ENCODE peak calls at places on chromosomes 6 and 20, in six cellular contexts. K is HepG2, Q is K562, Z is GM12892, V is H1, H is GM12878. X is an unnamed sample.

GRCh38 chr6:34928220-34928619 is 39.2 kb downstream of the ANKS1A start:
- DNase-seq in K (no peak), Q (no peak), Z (no peak), V (no peak), H (no peak), X (no peak)

GRCh38 chr20:400451-401275 is 7.4 kb upstream of the RBCK1 start:
- DNase-seq in K (no peak), Q (peak), Z (no peak), V (no peak), H (no peak), X (no peak)

GRCh38 chr6:27374824-27375612 is 13.5 kb upstream of the ZNF391 start:
- DNase-seq in K (peak), Q (peak), Z (peak), V (peak), H (no peak), X (peak)

GRCh38 chr6:36350681-36351091 is 14.0 kb upstream of the BNIP5 start:
- DNase-seq in K (no peak), Q (peak), Z (no peak), V (no peak), H (no peak), X (no peak)

GRCh38 chr20:54219751-54220426 is 12.0 kb downstream of the PFDN4 start:
- DNase-seq in K (peak), Q (peak), Z (no peak), V (no peak), H (no peak), X (no peak)

GRCh38 chr6:141634269-141634668 is 498.5 kb upstream of the GJE1 start:
- DNase-seq in K (no peak), Q (no peak), Z (no peak), V (no peak), H (no peak), X (no peak)

GRCh38 chr20:7608246-7608645 is 332.0 kb downstream of the HAO1 start:
- DNase-seq in K (no peak), Q (no peak), Z (no peak), V (no peak), H (no peak), X (no peak)

GRCh38 chr20:56909918-56910714 is 281.0 kb downstream of the TFAP2C start:
- DNase-seq in K (no peak), Q (no peak), Z (no peak), V (no peak), H (no peak), X (no peak)

GRCh38 chr6:46199387-46199786 is 28.6 kb upstream of the ENPP5 start:
- DNase-seq in K (no peak), Q (no peak), Z (no peak), V (no peak), H (no peak), X (no peak)

GRCh38 chr6:7541175-7542064 is at the start of gene DSP:
- DNase-seq in K (peak), Q (peak), Z (peak), V (peak), H (no peak), X (peak)

GRCh38 chr20:18663932-18664331 is 76.1 kb downstream of the DTD1 start:
- DNase-seq in K (no peak), Q (no peak), Z (no peak), V (no peak), H (no peak), X (no peak)

GRCh38 chr6:37640776-37641395 is 56.8 kb downstream of the MDGA1 start:
- DNase-seq in K (no peak), Q (no peak), Z (no peak), V (no peak), H (no peak), X (no peak)

GRCh38 chr6:57284056-57284455 is 33.4 kb upstream of the PRIM2 start:
- DNase-seq in K (no peak), Q (no peak), Z (no peak), V (no peak), H (no peak), X (no peak)

GRCh38 chr6:130326496-130326895 is 39.3 kb upstream of the TMEM200A start:
- DNase-seq in K (no peak), Q (no peak), Z (no peak), V (no peak), H (no peak), X (no peak)

GRCh38 chr6:99390896-99391295 is 3.1 kb downstream of the COQ3 start:
- DNase-seq in K (no peak), Q (no peak), Z (no peak), V (no peak), H (no peak), X (no peak)

GRCh38 chr20:45545754-45546453 is 1.3 kb downstream of the EPPIN start:
- DNase-seq in K (peak), Q (peak), Z (no peak), V (no peak), H (no peak), X (no peak)

GRCh38 chr20:51042064-51042463 is 19.2 kb upstream of the KCNG1 start:
- DNase-seq in K (no peak), Q (no peak), Z (no peak), V (no peak), H (no peak), X (no peak)

GRCh38 chr6:7152467-7152866 is 44.7 kb downstream of the RREB1 start:
- DNase-seq in K (no peak), Q (peak), Z (no peak), V (no peak), H (no peak), X (no peak)

GRCh38 chr20:53652090-53652858 is 58.6 kb upstream of the ZNF217 start:
- DNase-seq in K (peak), Q (peak), Z (no peak), V (no peak), H (peak), X (no peak)

GRCh38 chr6:36746251-36746650 is 48.6 kb downstream of the RAB44 start:
- DNase-seq in K (no peak), Q (no peak), Z (no peak), V (no peak), H (no peak), X (no peak)

GRCh38 chr20:20946122-20946759 is 159.9 kb downstream of the LINC00237 start:
- DNase-seq in K (no peak), Q (peak), Z (no peak), V (no peak), H (no peak), X (no peak)

GRCh38 chr6:107185570-107185969 is 70.3 kb upstream of the BEND3 start:
- DNase-seq in K (peak), Q (peak), Z (no peak), V (no peak), H (no peak), X (no peak)

GRCh38 chr6:41581381-41581991 is 35.3 kb downstream of the FOXP4 start:
- DNase-seq in K (no peak), Q (no peak), Z (no peak), V (no peak), H (no peak), X (no peak)
- TF ChIP-seq POLR2AphosphoS5 in K (no peak), Q (no peak), Z (no peak), V (no peak), H (no peak), X (no peak)

GRCh38 chr20:63553251-63553932 is 567 bp upstream of the FNDC11 start:
- DNase-seq in K (peak), Q (peak), Z (peak), V (peak), H (peak), X (peak)

GRCh38 chr20:63552481-63553249 is 1.3 kb upstream of the FNDC11 start:
- DNase-seq in K (no peak), Q (peak), Z (no peak), V (peak), H (peak), X (peak)

GRCh38 chr20:63554361-63555278 is 661 bp downstream of the FNDC11 start:
- DNase-seq in K (no peak), Q (no peak), Z (no peak), V (no peak), H (no peak), X (no peak)

GRCh38 chr20:63555661-63556381 is 1.9 kb downstream of the FNDC11 start:
- DNase-seq in K (no peak), Q (no peak), Z (no peak), V (no peak), H (no peak), X (no peak)

GRCh38 chr20:63553933-63554290 is at the start of gene FNDC11:
- DNase-seq in K (no peak), Q (peak), Z (no peak), V (no peak), H (no peak), X (no peak)
- TF ChIP-seq TAF1 in K (no peak), Q (no peak), Z (no peak), V (no peak), H (no peak), X (no peak)

GRCh38 chr20:38472513-38473352 is at the start of gene RALGAPB:
- DNase-seq in K (peak), Q (peak), Z (peak), V (peak), H (peak), X (peak)
- TF ChIP-seq POLR2A in K (peak), Q (peak), Z (peak), V (peak), H (peak), X (peak)

GRCh38 chr20:61694666-61695065 is 371.0 kb downstream of the TAF4 start:
- DNase-seq in K (no peak), Q (no peak), Z (no peak), V (no peak), H (no peak), X (no peak)
- TF ChIP-seq POLR2AphosphoS5 in K (no peak), Q (no peak), Z (no peak), V (no peak), H (no peak), X (no peak)

GRCh38 chr6:83057705-83058321 is 7.8 kb downstream of the UBE3D start:
- DNase-seq in K (peak), Q (peak), Z (no peak), V (no peak), H (no peak), X (no peak)
- TF ChIP-seq TAF1 in K (no peak), Q (no peak), Z (no peak), V (no peak), H (no peak), X (no peak)

X was measured in GM12891.